ENCODE peak calls at places on chromosomes 1 and 21, in six cellular contexts. R is lower lobe of right lung, M is OCI-LY7, K is tibial nerve, V is mammary epithelial cell, W is body of pancreas. J is an unnamed sample.

GRCh38 chr1:67626090-67626489 is 58.9 kb upstream of the GADD45A start:
- DNase-seq in R (no peak), W (no peak), V (no peak), K (no peak), M (no peak), J (no peak)

GRCh38 chr1:180921891-180922636 is 9.4 kb downstream of the KIAA1614 start:
- DNase-seq in W (no peak), M (no peak), R (no peak), K (no peak), V (no peak), J (no peak)

GRCh38 chr1:30088594-30089556 is 634.5 kb downstream of the MATN1 start:
- DNase-seq in W (no peak), R (peak; percentile 67), M (no peak), K (no peak), V (no peak), J (no peak)

GRCh38 chr1:44263191-44263944 is 50.1 kb downstream of the DMAP1 start:
- DNase-seq in K (no peak), W (peak; percentile 15), R (no peak), V (no peak), M (no peak), J (no peak)

GRCh38 chr1:240174734-240175133 is 83.1 kb downstream of the FMN2 start:
- DNase-seq in R (no peak), M (no peak), W (no peak), K (no peak), V (no peak), J (no peak)

GRCh38 chr1:221706862-221707582 is 34.9 kb downstream of the DUSP10 start:
- DNase-seq in W (no peak), V (no peak), M (no peak), R (no peak), K (no peak), J (no peak)

GRCh38 chr1:151989131-151989868 is 4.4 kb downstream of the S100A10 start:
- DNase-seq in R (peak; percentile 80), M (no peak), W (peak; percentile 61), V (peak; percentile 91), K (peak; percentile 56), J (peak; percentile 90)

GRCh38 chr1:110173466-110174117 is 23.3 kb downstream of the SLC6A17 start:
- DNase-seq in K (no peak), W (no peak), R (no peak), M (no peak), V (no peak), J (no peak)

GRCh38 chr21:36150192-36150711 is 6.4 kb upstream of the DOP1B start:
- DNase-seq in M (peak; percentile 89), K (no peak), R (peak; percentile 71), W (peak; percentile 57), V (no peak), J (no peak)

GRCh38 chr1:216183427-216183826 is 239.8 kb downstream of the USH2A start:
- DNase-seq in K (no peak), M (no peak), W (no peak), R (no peak), V (no peak), J (no peak)

GRCh38 chr1:79902418-79902817 is 895.9 kb upstream of the ADGRL4 start:
- DNase-seq in M (no peak), W (no peak), R (no peak), V (no peak), K (no peak), J (no peak)

GRCh38 chr21:40143822-40144525 is 276.7 kb downstream of the PCP4 start:
- DNase-seq in V (peak; percentile 24), K (peak; percentile 53), R (no peak), W (peak; percentile 59), M (peak; percentile 51), J (peak; percentile 31)

GRCh38 chr1:93042134-93042821 is 36.8 kb upstream of the MTF2 start:
- DNase-seq in W (no peak), V (no peak), M (peak; percentile 43), K (no peak), R (no peak), J (no peak)

GRCh38 chr1:234330843-234331215 is 42.4 kb upstream of the COA6 start:
- DNase-seq in K (no peak), V (no peak), W (no peak), R (no peak), M (no peak), J (no peak)

GRCh38 chr1:158177705-158178450 is 2.8 kb upstream of the CD1D start:
- DNase-seq in R (peak; percentile 94), K (peak; percentile 78), M (peak; percentile 85), W (peak; percentile 90), V (peak; percentile 81), J (peak; percentile 57)

GRCh38 chr1:31880957-31881697 is 57.0 kb downstream of the PTP4A2 start:
- DNase-seq in K (no peak), R (no peak), M (peak; percentile 76), W (no peak), V (no peak), J (no peak)

GRCh38 chr1:111463029-111463683 is 10.6 kb upstream of the C1orf162 start:
- DNase-seq in W (peak; percentile 77), M (no peak), V (peak; percentile 19), K (no peak), R (no peak), J (no peak)

GRCh38 chr1:185987611-185988441 is 253.6 kb downstream of the HMCN1 start:
- DNase-seq in R (no peak), M (peak; percentile 26), W (no peak), K (no peak), V (no peak), J (no peak)

GRCh38 chr1:38018864-38019343 is 6.4 kb downstream of the UTP11 start:
- DNase-seq in W (no peak), R (no peak), K (no peak), M (peak; percentile 60), V (no peak), J (no peak)

GRCh38 chr1:91757760-91758545 is 128.0 kb downstream of the TGFBR3 start:
- DNase-seq in R (no peak), W (peak; percentile 20), M (no peak), K (no peak), V (no peak), J (peak; percentile 85)

GRCh38 chr1:8094481-8095241 is 68.6 kb upstream of the ERRFI1 start:
- DNase-seq in R (no peak), K (no peak), V (peak; percentile 67), W (no peak), M (no peak), J (peak; percentile 68)

GRCh38 chr1:232868793-232869491 is 63.7 kb downstream of the MAP10 start:
- DNase-seq in V (peak; percentile 90), W (peak; percentile 34), M (no peak), R (no peak), K (peak; percentile 50), J (peak; percentile 90)

GRCh38 chr1:156772728-156773497 is 5.6 kb downstream of the PRCC start:
- DNase-seq in W (no peak), M (no peak), K (no peak), V (no peak), R (no peak), J (no peak)

GRCh38 chr1:68384321-68384813 is 65.4 kb downstream of the RPE65 start:
- DNase-seq in K (no peak), W (peak; percentile 54), V (peak; percentile 98), R (no peak), M (no peak), J (peak; percentile 94)

GRCh38 chr1:225250432-225250831 is 177.4 kb downstream of the LBR start:
- DNase-seq in V (no peak), R (no peak), K (no peak), W (peak; percentile 25), M (no peak), J (no peak)

GRCh38 chr1:223035724-223036478 is 107.1 kb downstream of the TLR5 start:
- DNase-seq in V (no peak), W (no peak), R (no peak), K (no peak), M (no peak), J (no peak)

DNA sequence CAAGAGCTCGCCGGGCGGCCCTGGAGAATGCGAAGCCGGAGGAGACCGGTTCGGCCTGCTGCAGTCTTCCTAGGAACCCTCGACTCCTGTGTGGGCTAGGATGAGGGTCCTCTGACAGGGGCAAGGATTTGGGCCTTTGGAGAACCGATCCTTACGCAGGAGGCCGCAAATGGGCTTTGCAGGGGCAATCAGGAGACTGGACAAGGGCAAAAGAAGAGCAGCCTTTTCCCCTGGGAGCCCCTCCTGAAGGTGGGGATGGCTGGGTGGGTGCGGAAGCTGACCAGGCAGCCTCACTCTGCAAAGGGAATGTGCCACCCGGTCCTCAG is 111.6 kb downstream of the NAV1 start:
- DNase-seq in V (no peak), K (no peak), R (no peak), M (no peak), W (no peak), J (no peak)
- H3K4me3 ChIP-seq in V (peak overlapping the region; percentile 65), K (peak overlapping the region; percentile 47), R (peak overlapping the region; percentile 60), M (no peak overlapping the region), W (no peak overlapping the region), J (no peak overlapping the region)

GRCh38 chr1:64540265-64540791 is 70.4 kb downstream of the CACHD1 start:
- DNase-seq in W (no peak), V (no peak), R (no peak), M (no peak), K (no peak), J (no peak)
- H3K27ac ChIP-seq in W (peak overlapping the region; percentile 1), V (no peak overlapping the region), R (peak overlapping the region; percentile 51), M (no peak overlapping the region), K (peak overlapping the region; percentile 22), J (no peak overlapping the region)

GRCh38 chr1:160211010-160211790 is 6.0 kb downstream of the PEA15 start:
- DNase-seq in V (no peak), R (no peak), W (no peak), K (no peak), M (no peak), J (no peak)
- H3K4me1 ChIP-seq in V (peaks cover 22% of the 10 kb centered on the region), R (peaks cover 42% of the 10 kb centered on the region), W (peaks cover 39% of the 10 kb centered on the region), K (peaks cover 11% of the 10 kb centered on the region), M (peaks cover 16% of the 10 kb centered on the region), J (peaks cover 43% of the 10 kb centered on the region)

DNA sequence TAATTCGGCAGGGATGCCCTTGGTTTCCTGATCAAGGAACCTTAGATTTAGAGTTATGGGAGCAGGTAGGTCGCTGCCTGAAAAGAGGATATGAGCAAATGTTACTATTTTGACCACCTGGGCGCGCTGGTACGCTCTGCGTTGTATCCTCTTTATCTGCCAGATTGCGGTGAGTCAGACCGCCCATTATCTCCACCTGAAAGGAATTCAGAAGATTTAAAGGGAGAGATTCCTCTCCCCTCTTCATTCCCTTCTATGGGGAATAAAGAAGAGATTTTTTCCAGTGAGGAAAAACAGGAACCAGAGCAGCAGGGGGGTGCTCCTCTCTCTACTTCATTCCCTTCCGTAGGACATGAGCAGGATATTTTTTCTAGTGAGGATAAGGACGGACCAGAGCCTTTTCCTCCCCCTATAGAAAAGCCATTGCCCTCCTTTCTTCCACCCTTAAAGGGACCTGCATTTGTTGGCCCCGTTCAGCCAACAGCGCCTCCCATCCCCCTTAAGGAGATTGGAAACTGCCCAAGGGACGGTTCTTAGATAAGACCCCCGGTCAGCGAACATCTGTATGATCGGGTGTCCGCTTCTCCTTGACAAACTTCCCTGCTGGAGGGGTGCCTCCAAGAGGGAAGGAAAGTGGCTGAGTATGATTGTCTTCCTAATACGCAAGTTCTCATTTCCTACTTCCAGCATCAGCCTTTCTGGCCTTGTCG is 34.1 kb downstream of the CLCA1 start:
- DNase-seq in V (no peak), W (peak; percentile 23), M (no peak), K (no peak), R (no peak), J (no peak)
- H3K4me3 ChIP-seq in V (no peak overlapping the region), W (no peak overlapping the region), M (no peak overlapping the region), K (peak overlapping the region; percentile 36), R (peak overlapping the region; percentile 41), J (no peak overlapping the region)